ENCODE peak calls at places on chromosome 9, in five cellular contexts. I, C, R, S and W are unnamed samples.

GRCh38 chr9:4306066-4306787 is 6.4 kb upstream of the GLIS3 start:
- DNase-seq in I (no peak), C (peak), R (no peak), S (no peak), W (peak)

GRCh38 chr9:126885089-126885753 is 24.8 kb downstream of the ZBTB34 start:
- DNase-seq in I (no peak), C (no peak), R (no peak), S (no peak), W (no peak)

GRCh38 chr9:26502311-26502710 is 390.3 kb downstream of the CAAP1 start:
- DNase-seq in I (no peak), C (no peak), R (no peak), S (no peak), W (no peak)

GRCh38 chr9:127187231-127187956 is 65.0 kb upstream of the ANGPTL2 start:
- DNase-seq in I (no peak), C (peak), R (peak), S (peak), W (peak)

GRCh38 chr9:83628540-83628939 is 5.6 kb downstream of the IDNK start:
- DNase-seq in I (no peak), C (no peak), R (no peak), S (no peak), W (peak)

GRCh38 chr9:120439147-120439546 is 140.8 kb downstream of the CDK5RAP2 start:
- DNase-seq in I (peak), C (no peak), R (no peak), S (peak), W (peak)

GRCh38 chr9:95506438-95506691 is 10.4 kb downstream of the PTCH1 start:
- DNase-seq in I (peak), C (peak), R (no peak), S (peak), W (peak)

GRCh38 chr9:677461-678097 is 163.9 kb upstream of the DMRT1 start:
- DNase-seq in I (no peak), C (no peak), R (no peak), S (no peak), W (peak)

GRCh38 chr9:73689091-73689870 is 537.6 kb downstream of the ANXA1 start:
- DNase-seq in I (no peak), C (no peak), R (no peak), S (no peak), W (no peak)

GRCh38 chr9:94867281-94867841 is 140.9 kb downstream of the AOPEP start:
- DNase-seq in I (no peak), C (peak), R (peak), S (peak), W (peak)

GRCh38 chr9:38227656-38228055 is 158.6 kb upstream of the SHB start:
- DNase-seq in I (peak), C (no peak), R (no peak), S (no peak), W (peak)

GRCh38 chr9:4086119-4087088 is 213.5 kb downstream of the GLIS3 start:
- DNase-seq in I (no peak), C (no peak), R (no peak), S (peak), W (peak)

GRCh38 chr9:115213777-115214428 is 95.9 kb upstream of the TNC start:
- DNase-seq in I (no peak), C (no peak), R (peak), S (peak), W (peak)

GRCh38 chr9:125752070-125752628 is 5.0 kb downstream of the PBX3 start:
- DNase-seq in I (no peak), C (no peak), R (no peak), S (no peak), W (peak)

GRCh38 chr9:110156902-110157301 is 51.1 kb downstream of the C9orf152 start:
- DNase-seq in I (peak), C (no peak), R (peak), S (no peak), W (no peak)

GRCh38 chr9:136791466-136792276 is 527 bp downstream of the TMEM141 start:
- DNase-seq in I (peak), C (peak), R (no peak), S (peak), W (peak)

GRCh38 chr9:132849168-132849831 is 28.8 kb downstream of the AK8 start:
- DNase-seq in I (no peak), C (peak), R (no peak), S (no peak), W (peak)

GRCh38 chr9:79302002-79302401 is 269.8 kb upstream of the TLE4 start:
- DNase-seq in I (no peak), C (no peak), R (no peak), S (no peak), W (no peak)

GRCh38 chr9:115250646-115251045 is 132.7 kb upstream of the TNC start:
- DNase-seq in I (no peak), C (no peak), R (peak), S (no peak), W (peak)

GRCh38 chr9:136867917-136868316 is 1.8 kb upstream of the EDF1 start:
- DNase-seq in I (no peak), C (no peak), R (no peak), S (no peak), W (no peak)

GRCh38 chr9:106643211-106643930 is 219.6 kb upstream of the ZNF462 start:
- DNase-seq in I (no peak), C (no peak), R (no peak), S (no peak), W (no peak)

GRCh38 chr9:18059447-18059846 is 414.5 kb upstream of the ADAMTSL1 start:
- DNase-seq in I (no peak), C (no peak), R (no peak), S (no peak), W (no peak)

GRCh38 chr9:75499812-75500211 is 390.7 kb upstream of the PCSK5 start:
- DNase-seq in I (no peak), C (no peak), R (no peak), S (no peak), W (no peak)

GRCh38 chr9:109251080-109251775 is 69.6 kb downstream of the EPB41L4B start:
- DNase-seq in I (no peak), C (peak), R (peak), S (peak), W (peak)

GRCh38 chr9:95242613-95243012 is 74.9 kb downstream of the FANCC start:
- DNase-seq in I (no peak), C (no peak), R (no peak), S (no peak), W (no peak)

GRCh38 chr9:123657099-123657498 is 272.8 kb downstream of the DENND1A start:
- DNase-seq in I (no peak), C (no peak), R (no peak), S (no peak), W (no peak)

GRCh38 chr9:131886839-131887238 is 147.0 kb upstream of the RAPGEF1 start:
- DNase-seq in I (no peak), C (no peak), R (no peak), S (no peak), W (no peak)

GRCh38 chr9:34256987-34257585 is 72.0 kb downstream of the KIF24 start:
- DNase-seq in I (no peak), C (no peak), R (no peak), S (no peak), W (no peak)
- TF ChIP-seq CTCF in I (no peak), C (no peak), R (no peak), S (no peak), W (no peak)

GRCh38 chr9:108022246-108022935 is 532.8 kb upstream of the KLF4 start:
- DNase-seq in I (no peak), C (no peak), R (no peak), S (no peak), W (peak)

GRCh38 chr9:108021311-108021710 is 531.7 kb upstream of the KLF4 start:
- DNase-seq in I (no peak), C (no peak), R (no peak), S (no peak), W (no peak)

GRCh38 chr9:108017671-108018070 is 528.1 kb upstream of the KLF4 start:
- DNase-seq in I (no peak), C (no peak), R (no peak), S (no peak), W (peak)

GRCh38 chr9:108015690-108016089 is 526.1 kb upstream of the KLF4 start:
- DNase-seq in I (no peak), C (no peak), R (no peak), S (no peak), W (no peak)

DNA sequence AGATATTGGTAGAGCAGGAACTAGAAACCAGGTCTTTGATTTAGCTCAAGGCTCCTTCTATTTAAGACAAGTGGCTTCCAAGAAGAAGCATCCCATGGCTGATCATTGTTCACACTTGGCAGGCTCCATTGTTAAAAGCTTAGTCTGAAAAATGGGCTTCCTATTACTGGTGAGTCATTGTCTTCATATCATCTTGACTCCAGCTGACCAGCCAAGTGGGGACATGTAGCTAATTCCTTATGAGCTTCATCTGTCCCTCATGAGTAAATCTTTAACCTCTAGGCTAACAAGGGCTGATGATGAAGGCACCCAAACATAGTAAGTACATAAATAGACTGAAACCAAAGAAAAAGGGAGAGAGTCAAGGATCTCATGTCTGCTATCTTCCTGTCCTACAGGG is 530.3 kb upstream of the KLF4 start:
- DNase-seq in I (no peak), C (no peak), R (no peak), S (peak), W (peak)
- H3K4me3 ChIP-seq in I (no peak), C (no peak), R (no peak), S (no peak), W (no peak)

GRCh38 chr9:99001892-99002291 is 58.2 kb downstream of the COL15A1 start:
- DNase-seq in I (no peak), C (no peak), R (no peak), S (no peak), W (no peak)

GRCh38 chr9:99000480-99001395 is 57.0 kb downstream of the COL15A1 start:
- DNase-seq in I (peak), C (peak), R (peak), S (peak), W (peak)

GRCh38 chr9:98997580-98997979 is 53.9 kb downstream of the COL15A1 start:
- DNase-seq in I (no peak), C (no peak), R (no peak), S (no peak), W (no peak)

GRCh38 chr9:98998441-98999151 is 54.9 kb downstream of the COL15A1 start:
- DNase-seq in I (peak), C (peak), R (no peak), S (peak), W (peak)

GRCh38 chr9:98999152-98999525 is 55.4 kb downstream of the COL15A1 start:
- DNase-seq in I (no peak), C (peak), R (no peak), S (no peak), W (no peak)
- TF ChIP-seq CTCF in I (peak), C (no peak), R (no peak), S (no peak), W (no peak)

GRCh38 chr9:89743576-89744254 is 138.9 kb downstream of the GADD45G start:
- DNase-seq in I (peak), C (no peak), R (no peak), S (no peak), W (no peak)
- H3K4me3 ChIP-seq in I (peak), C (no peak), R (no peak), S (no peak), W (no peak)

DNA sequence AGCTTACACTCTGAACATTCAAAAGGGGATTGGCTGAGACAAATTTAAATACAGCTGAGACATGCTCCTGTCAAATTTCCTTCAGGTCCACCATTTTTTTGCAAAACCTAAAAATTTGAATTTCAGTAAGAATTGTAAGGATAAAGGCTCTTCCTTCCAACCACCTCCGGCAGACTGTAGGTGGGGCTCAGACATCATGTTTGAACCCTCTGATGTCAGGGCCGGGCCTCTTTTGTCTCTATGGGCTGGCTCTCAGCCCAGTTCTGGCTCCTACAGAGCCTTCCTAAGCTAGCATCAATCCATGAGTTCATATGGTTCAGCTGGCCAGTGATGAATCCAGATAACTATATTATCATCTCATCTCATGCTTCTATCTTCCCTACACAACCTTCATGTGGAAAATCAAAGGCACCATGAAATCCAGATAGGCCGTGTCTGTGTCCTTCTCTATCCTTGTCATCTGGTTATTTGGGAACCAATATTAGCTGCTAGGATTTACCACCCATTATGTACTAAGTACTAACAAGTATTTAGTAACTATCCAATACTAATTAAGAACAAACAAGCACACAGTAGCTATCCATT is 44.2 kb downstream of the NIPSNAP3B start:
- DNase-seq in I (no peak), C (peak), R (peak), S (peak), W (peak)
- TF ChIP-seq CTCF in I (peak), C (peak), R (peak), S (peak), W (peak)

DNA sequence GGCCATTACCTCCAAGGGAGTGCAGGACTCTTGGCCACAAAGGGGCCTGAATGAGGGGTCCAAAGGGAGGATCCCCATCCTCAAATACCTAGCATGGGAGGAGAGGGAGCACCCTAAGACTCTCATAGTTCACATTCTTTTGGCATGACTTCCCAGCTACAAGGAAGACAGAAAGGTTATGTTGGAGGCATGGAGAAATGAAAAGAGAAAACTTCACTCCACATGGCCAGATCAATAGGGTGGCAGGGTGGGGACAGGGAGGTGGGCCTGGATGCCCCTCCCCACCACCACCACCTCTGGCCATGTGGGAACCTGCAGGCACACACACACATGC is 97.6 kb downstream of the PAX5 start:
- DNase-seq in I (no peak), C (no peak), R (no peak), S (no peak), W (peak)
- H3K4me3 ChIP-seq in I (no peak), C (no peak), R (no peak), S (no peak), W (no peak)

GRCh38 chr9:12640866-12641636 is 52.1 kb upstream of the TYRP1 start:
- DNase-seq in I (no peak), C (no peak), R (no peak), S (no peak), W (no peak)
- TF ChIP-seq CTCF in I (no peak), C (no peak), R (no peak), S (no peak), W (no peak)